ENCODE peak calls at places on chromosomes 3 and 15, in six cellular contexts. G, R, D, W, B and P are unnamed samples.

GRCh38 chr15:38860253-38860652 is 295.6 kb upstream of the RASGRP1 start:
- DNase-seq in G (no peak), R (no peak), D (no peak), W (no peak), B (no peak), P (no peak)

GRCh38 chr3:134201201-134202130 is 49.2 kb downstream of the RYK start:
- DNase-seq in G (no peak), R (peak), D (no peak), W (no peak), B (no peak), P (no peak)

GRCh38 chr3:42653560-42654330 is at the start of gene ZBTB47:
- DNase-seq in G (no peak), R (peak), D (no peak), W (no peak), B (no peak), P (no peak)

GRCh38 chr15:43316007-43316968 is 14.1 kb downstream of the LCMT2 start:
- DNase-seq in G (no peak), R (no peak), D (no peak), W (no peak), B (no peak), P (no peak)

GRCh38 chr3:134874737-134875413 is 79.8 kb downstream of the EPHB1 start:
- DNase-seq in G (no peak), R (peak), D (no peak), W (no peak), B (no peak), P (no peak)

GRCh38 chr3:8147726-8148125 is 353.9 kb upstream of the LMCD1 start:
- DNase-seq in G (no peak), R (no peak), D (no peak), W (no peak), B (no peak), P (no peak)

GRCh38 chr15:84699538-84700191 is 16.3 kb downstream of the SEC11A start:
- DNase-seq in G (no peak), R (no peak), D (no peak), W (no peak), B (no peak), P (no peak)

GRCh38 chr3:135084976-135085375 is 289.9 kb downstream of the EPHB1 start:
- DNase-seq in G (no peak), R (no peak), D (no peak), W (no peak), B (no peak), P (no peak)

GRCh38 chr15:67405208-67406191 is 115.4 kb upstream of the C15orf61 start:
- DNase-seq in G (no peak), R (peak), D (no peak), W (no peak), B (no peak), P (no peak)

GRCh38 chr3:183555541-183556081 is at the start of gene KLHL6:
- DNase-seq in G (peak), R (no peak), D (peak), W (peak), B (peak), P (peak)

GRCh38 chr15:76905855-76906254 is 715 bp upstream of the SCAPER start:
- DNase-seq in G (no peak), R (no peak), D (no peak), W (no peak), B (no peak), P (no peak)

GRCh38 chr3:12221663-12222062 is 63.0 kb upstream of the TIMP4 start:
- DNase-seq in G (no peak), R (no peak), D (no peak), W (no peak), B (no peak), P (no peak)

GRCh38 chr15:53716909-53717878 is 42.3 kb downstream of the WDR72 start:
- DNase-seq in G (no peak), R (peak), D (no peak), W (no peak), B (peak), P (peak)

GRCh38 chr3:22231061-22231460 is 480.1 kb upstream of the ZNF385D start:
- DNase-seq in G (no peak), R (no peak), D (no peak), W (no peak), B (no peak), P (no peak)

GRCh38 chr3:189530822-189531221 is 100.4 kb upstream of the TP63 start:
- DNase-seq in G (no peak), R (peak), D (peak), W (no peak), B (no peak), P (no peak)

GRCh38 chr15:60782316-60782715 is 303.4 kb upstream of the ICE2 start:
- DNase-seq in G (no peak), R (no peak), D (no peak), W (no peak), B (no peak), P (no peak)

GRCh38 chr3:140910860-140911259 is 30.8 kb upstream of the SLC25A36 start:
- DNase-seq in G (no peak), R (peak), D (no peak), W (no peak), B (peak), P (peak)

GRCh38 chr3:73332558-73332957 is 271.1 kb downstream of the EBLN2 start:
- DNase-seq in G (no peak), R (no peak), D (no peak), W (no peak), B (no peak), P (no peak)

GRCh38 chr15:98734472-98735284 is 86.3 kb downstream of the IGF1R start:
- DNase-seq in G (no peak), R (no peak), D (no peak), W (no peak), B (no peak), P (no peak)

GRCh38 chr15:84988909-84989644 is 7.4 kb downstream of the PDE8A start:
- DNase-seq in G (no peak), R (no peak), D (no peak), W (no peak), B (no peak), P (no peak)

GRCh38 chr3:16233806-16234205 is 30.9 kb downstream of the DPH3 start:
- DNase-seq in G (no peak), R (no peak), D (no peak), W (no peak), B (no peak), P (no peak)

GRCh38 chr3:156642750-156643728 is 31.4 kb upstream of the TIPARP start:
- DNase-seq in G (no peak), R (peak), D (no peak), W (no peak), B (no peak), P (no peak)

GRCh38 chr15:87863152-87863551 is 393.4 kb downstream of the NTRK3 start:
- DNase-seq in G (no peak), R (peak), D (no peak), W (no peak), B (no peak), P (no peak)

GRCh38 chr3:126018545-126018944 is 49.6 kb downstream of the ROPN1B start:
- DNase-seq in G (no peak), R (no peak), D (no peak), W (no peak), B (no peak), P (no peak)

GRCh38 chr3:4033296-4033695 is 234.1 kb downstream of the LRRN1 start:
- DNase-seq in G (no peak), R (no peak), D (no peak), W (no peak), B (no peak), P (no peak)

GRCh38 chr3:45054196-45054857 is 28.2 kb downstream of the CLEC3B start:
- DNase-seq in G (no peak), R (no peak), D (no peak), W (no peak), B (no peak), P (peak)